ENCODE peak calls at places on chromosome 12, in six cellular contexts. One of them, this sample, is unnamed.

GRCh38 chr12:9951026-9951652 is 19.0 kb upstream of the CLEC2A start:
- DNase-seq in lung: no peak
- DNase-seq in heart right ventricle: no peak
- DNase-seq in neural progenitor cell: no peak
- DNase-seq in uterus: no peak
- DNase-seq in brain microvascular endothelial cell: no peak
- DNase-seq in this sample: no peak

GRCh38 chr12:45989857-45990467 is 412 bp downstream of the SCAF11 start:
- DNase-seq in uterus: peak; percentile 58
- DNase-seq in lung: no peak
- DNase-seq in brain microvascular endothelial cell: peak; percentile 33
- DNase-seq in heart right ventricle: peak; percentile 77
- DNase-seq in neural progenitor cell: peak; percentile 72
- DNase-seq in this sample: peak; percentile 86

GRCh38 chr12:89352492-89353187 is at the start of gene DUSP6:
- DNase-seq in uterus: peak; percentile 81
- DNase-seq in neural progenitor cell: peak; percentile 98
- DNase-seq in brain microvascular endothelial cell: peak; percentile 99
- DNase-seq in heart right ventricle: peak; percentile 90
- DNase-seq in lung: peak; percentile 98
- DNase-seq in this sample: peak; percentile 95

GRCh38 chr12:130977046-130977758 is 23.5 kb downstream of the ADGRD1 start:
- DNase-seq in heart right ventricle: no peak
- DNase-seq in lung: no peak
- DNase-seq in brain microvascular endothelial cell: no peak
- DNase-seq in neural progenitor cell: no peak
- DNase-seq in uterus: no peak
- DNase-seq in this sample: no peak

GRCh38 chr12:34399631-34400422 is 377.5 kb downstream of the ALG10 start:
- DNase-seq in uterus: peak; percentile 10
- DNase-seq in brain microvascular endothelial cell: no peak
- DNase-seq in neural progenitor cell: no peak
- DNase-seq in lung: peak; percentile 16
- DNase-seq in heart right ventricle: peak; percentile 2
- DNase-seq in this sample: peak; percentile 3

GRCh38 chr12:118404876-118405521 is 28.6 kb downstream of the SUDS3 start:
- DNase-seq in lung: peak; percentile 41
- DNase-seq in heart right ventricle: no peak
- DNase-seq in neural progenitor cell: peak; percentile 82
- DNase-seq in uterus: peak; percentile 21
- DNase-seq in brain microvascular endothelial cell: peak; percentile 78
- DNase-seq in this sample: peak; percentile 61

GRCh38 chr12:91098942-91099341 is 12.4 kb downstream of the LUM start:
- DNase-seq in brain microvascular endothelial cell: peak; percentile 91
- DNase-seq in neural progenitor cell: no peak
- DNase-seq in lung: no peak
- DNase-seq in heart right ventricle: no peak
- DNase-seq in uterus: peak; percentile 39
- DNase-seq in this sample: no peak

GRCh38 chr12:131536337-131536736 is 174.6 kb upstream of the SFSWAP start:
- DNase-seq in uterus: no peak
- DNase-seq in heart right ventricle: no peak
- DNase-seq in neural progenitor cell: no peak
- DNase-seq in brain microvascular endothelial cell: no peak
- DNase-seq in lung: no peak
- DNase-seq in this sample: no peak

GRCh38 chr12:60995256-60995825 is 1264.9 kb upstream of the USP15 start:
- DNase-seq in uterus: no peak
- DNase-seq in lung: no peak
- DNase-seq in brain microvascular endothelial cell: no peak
- DNase-seq in heart right ventricle: no peak
- DNase-seq in neural progenitor cell: no peak
- DNase-seq in this sample: no peak

GRCh38 chr12:107264667-107265066 is 171.3 kb upstream of the CRY1 start:
- DNase-seq in neural progenitor cell: no peak
- DNase-seq in brain microvascular endothelial cell: no peak
- DNase-seq in uterus: no peak
- DNase-seq in heart right ventricle: no peak
- DNase-seq in lung: no peak
- DNase-seq in this sample: no peak

GRCh38 chr12:27064397-27065342 is 17.7 kb downstream of the C12orf71 start:
- DNase-seq in uterus: no peak
- DNase-seq in brain microvascular endothelial cell: no peak
- DNase-seq in heart right ventricle: no peak
- DNase-seq in neural progenitor cell: no peak
- DNase-seq in lung: no peak
- DNase-seq in this sample: no peak

GRCh38 chr12:79250955-79251354 is 386.4 kb downstream of the SYT1 start:
- DNase-seq in uterus: no peak
- DNase-seq in neural progenitor cell: no peak
- DNase-seq in heart right ventricle: no peak
- DNase-seq in lung: no peak
- DNase-seq in brain microvascular endothelial cell: no peak
- DNase-seq in this sample: no peak

GRCh38 chr12:5376591-5377207 is 55.2 kb upstream of the NTF3 start:
- DNase-seq in lung: no peak
- DNase-seq in uterus: no peak
- DNase-seq in heart right ventricle: no peak
- DNase-seq in neural progenitor cell: no peak
- DNase-seq in brain microvascular endothelial cell: no peak
- DNase-seq in this sample: no peak

GRCh38 chr12:110280784-110281548 is at the start of gene ATP2A2:
- DNase-seq in neural progenitor cell: peak; percentile 97
- DNase-seq in uterus: peak; percentile 90
- DNase-seq in lung: peak; percentile 88
- DNase-seq in brain microvascular endothelial cell: peak; percentile 76
- DNase-seq in heart right ventricle: peak; percentile 92
- DNase-seq in this sample: peak; percentile 86

GRCh38 chr12:110281549-110282342 is 699 bp downstream of the ATP2A2 start:
- DNase-seq in neural progenitor cell: no peak
- DNase-seq in uterus: peak; percentile 47
- DNase-seq in heart right ventricle: peak; percentile 55
- DNase-seq in brain microvascular endothelial cell: no peak
- DNase-seq in lung: peak; percentile 43
- DNase-seq in this sample: no peak

GRCh38 chr12:110282343-110282860 is 1.4 kb downstream of the ATP2A2 start:
- DNase-seq in lung: no peak
- DNase-seq in brain microvascular endothelial cell: no peak
- DNase-seq in uterus: no peak
- DNase-seq in heart right ventricle: no peak
- DNase-seq in neural progenitor cell: no peak
- DNase-seq in this sample: no peak

GRCh38 chr12:110284597-110284996 is 3.5 kb downstream of the ATP2A2 start:
- DNase-seq in neural progenitor cell: no peak
- DNase-seq in heart right ventricle: no peak
- DNase-seq in brain microvascular endothelial cell: no peak
- DNase-seq in lung: no peak
- DNase-seq in uterus: no peak
- DNase-seq in this sample: no peak

DNA sequence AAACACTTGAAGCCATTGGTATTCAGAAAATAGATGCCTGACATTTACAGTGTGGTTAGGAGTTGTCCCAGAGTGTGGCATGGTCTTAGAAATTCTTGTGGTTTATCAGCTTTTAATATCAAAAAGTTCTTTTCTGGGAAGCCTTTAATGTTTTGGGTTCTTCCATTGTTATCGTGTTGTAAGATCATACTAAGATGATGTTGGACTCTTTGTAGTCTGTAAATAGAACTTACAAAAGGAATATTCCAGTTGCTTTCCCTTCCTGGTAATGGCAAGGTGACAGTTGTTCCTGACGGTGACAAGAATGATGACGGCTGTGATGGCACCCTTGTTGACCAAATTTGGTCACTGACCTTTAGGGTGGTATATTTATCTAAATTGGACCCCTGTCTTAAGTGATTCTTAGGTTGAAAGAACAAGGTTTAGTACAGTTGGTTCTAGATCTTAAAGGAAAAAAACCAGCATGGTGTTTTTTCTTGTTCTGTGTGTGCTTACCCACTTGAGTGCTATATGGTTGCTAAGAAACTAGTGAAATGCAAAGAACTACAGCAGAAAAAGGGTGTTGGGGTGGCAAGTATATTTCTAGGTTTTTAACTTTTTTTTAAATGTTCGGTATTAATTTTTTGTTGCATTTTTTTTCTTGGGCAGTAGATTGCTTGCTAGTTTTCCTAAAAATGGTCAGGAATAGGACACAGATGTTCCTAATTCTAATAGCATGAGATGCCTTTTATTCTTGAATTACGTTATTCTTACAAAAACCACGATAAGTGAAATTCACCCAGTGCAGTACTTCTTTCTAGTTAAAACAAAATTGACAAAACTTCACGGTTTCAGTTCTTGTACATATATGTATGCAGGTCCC is 2.1 kb downstream of the ATP2A2 start:
- DNase-seq in heart right ventricle: no peak
- DNase-seq in lung: no peak
- DNase-seq in uterus: no peak
- DNase-seq in brain microvascular endothelial cell: no peak
- DNase-seq in neural progenitor cell: no peak
- DNase-seq in this sample: no peak
- H3K36me3 ChIP-seq in heart right ventricle: peaks cover 50% of the 10 kb centered on the region
- H3K36me3 ChIP-seq in lung: no peaks in the 10 kb centered on the region
- H3K36me3 ChIP-seq in uterus: no peaks in the 10 kb centered on the region
- H3K36me3 ChIP-seq in brain microvascular endothelial cell: peaks cover 33% of the 10 kb centered on the region
- H3K36me3 ChIP-seq in neural progenitor cell: peaks cover 13% of the 10 kb centered on the region
- H3K36me3 ChIP-seq in this sample: no peaks in the 10 kb centered on the region

DNA sequence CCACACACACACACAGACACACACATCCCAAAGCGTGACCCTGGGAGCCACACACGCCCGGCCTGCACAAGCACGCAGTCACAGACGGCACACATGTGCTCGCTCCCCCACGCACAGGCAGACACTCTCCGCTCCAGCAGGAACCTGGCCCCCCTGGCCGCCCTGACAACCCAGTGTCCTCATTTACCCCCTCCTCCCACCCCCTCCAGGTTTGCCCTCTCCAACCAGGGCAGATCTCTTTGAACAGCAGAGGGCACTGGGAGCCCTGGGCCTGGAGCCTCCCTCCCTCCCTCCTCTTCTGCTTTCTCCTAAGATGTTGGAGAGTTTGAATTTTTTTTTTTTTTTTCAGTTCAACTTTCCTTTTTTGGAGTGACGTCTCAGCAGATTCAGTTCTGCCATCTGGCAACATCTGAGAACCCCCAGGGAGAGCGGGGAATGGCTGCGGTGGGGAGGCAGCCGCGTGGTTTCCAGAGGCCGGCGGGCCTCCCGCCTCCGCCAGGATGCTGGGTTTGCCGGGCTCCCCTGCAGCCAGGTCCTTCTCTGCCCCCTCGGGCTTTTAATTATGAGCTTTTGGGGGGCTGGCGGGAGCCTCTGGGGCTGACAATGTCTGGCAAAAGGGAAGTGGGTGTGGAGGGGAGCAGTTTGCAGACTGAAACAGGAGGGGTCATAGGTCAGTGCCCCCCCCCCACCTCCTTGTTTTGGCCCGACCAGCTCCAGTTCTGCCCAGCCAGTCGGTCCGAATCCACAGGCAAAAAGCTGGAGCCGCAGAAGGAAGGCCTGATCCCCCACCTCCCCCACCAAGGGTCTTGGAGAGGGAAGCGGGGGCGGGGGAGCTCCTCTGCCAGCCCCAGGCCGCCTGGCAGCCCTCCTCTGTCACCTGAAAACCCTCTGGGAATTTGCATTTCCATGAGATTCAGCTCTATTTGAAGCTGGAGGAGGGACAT is 1.3 kb upstream of the NCOR2 start:
- DNase-seq in brain microvascular endothelial cell: peak; percentile 84
- DNase-seq in lung: peak; percentile 70
- DNase-seq in uterus: peak; percentile 87
- DNase-seq in heart right ventricle: peak; percentile 78
- DNase-seq in neural progenitor cell: peak; percentile 64
- DNase-seq in this sample: no peak
- TF ChIP-seq CTCF in brain microvascular endothelial cell: peak; percentile 76
- TF ChIP-seq CTCF in lung: peak; percentile 20
- TF ChIP-seq CTCF in uterus: peak; percentile 52
- TF ChIP-seq CTCF in heart right ventricle: peak; percentile 23
- TF ChIP-seq CTCF in neural progenitor cell: peak; percentile 42
- TF ChIP-seq CTCF in this sample: no peak

DNA sequence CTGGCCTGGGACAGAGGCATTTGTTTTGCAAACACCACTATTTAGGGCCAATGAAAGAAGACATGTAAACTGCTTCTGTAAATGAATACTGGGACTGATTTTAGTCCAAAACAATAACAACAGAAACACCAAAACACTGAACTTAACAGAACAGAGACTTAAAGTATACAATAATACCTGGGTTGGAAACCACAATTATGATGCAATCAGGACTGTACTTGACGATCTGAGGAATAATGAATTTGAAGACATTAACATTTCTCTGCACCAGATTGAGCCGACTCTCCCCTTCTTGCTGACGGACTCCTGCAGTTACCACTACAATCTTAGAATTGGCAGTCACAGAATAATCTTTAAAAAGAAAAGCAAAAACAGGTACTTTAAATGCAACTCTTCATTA is 13.9 kb downstream of the LDHB start:
- DNase-seq in heart right ventricle: no peak
- DNase-seq in brain microvascular endothelial cell: no peak
- DNase-seq in uterus: no peak
- DNase-seq in lung: no peak
- DNase-seq in neural progenitor cell: no peak
- DNase-seq in this sample: no peak
- H3K36me3 ChIP-seq in heart right ventricle: peaks cover 86% of the 10 kb centered on the region
- H3K36me3 ChIP-seq in brain microvascular endothelial cell: peaks cover 46% of the 10 kb centered on the region
- H3K36me3 ChIP-seq in uterus: no peaks in the 10 kb centered on the region
- H3K36me3 ChIP-seq in lung: peaks cover 12% of the 10 kb centered on the region
- H3K36me3 ChIP-seq in neural progenitor cell: peaks cover 81% of the 10 kb centered on the region
- H3K36me3 ChIP-seq in this sample: peaks cover 32% of the 10 kb centered on the region

GRCh38 chr12:92718483-92718985 is 15.7 kb downstream of the PLEKHG7 start:
- DNase-seq in uterus: no peak
- DNase-seq in neural progenitor cell: no peak
- DNase-seq in brain microvascular endothelial cell: no peak
- DNase-seq in heart right ventricle: no peak
- DNase-seq in lung: no peak
- DNase-seq in this sample: no peak

GRCh38 chr12:92715625-92716024 is 12.8 kb downstream of the PLEKHG7 start:
- DNase-seq in neural progenitor cell: no peak
- DNase-seq in lung: no peak
- DNase-seq in heart right ventricle: no peak
- DNase-seq in uterus: no peak
- DNase-seq in brain microvascular endothelial cell: no peak
- DNase-seq in this sample: no peak

GRCh38 chr12:92721130-92721529 is 18.3 kb downstream of the PLEKHG7 start:
- DNase-seq in lung: no peak
- DNase-seq in neural progenitor cell: no peak
- DNase-seq in brain microvascular endothelial cell: peak; percentile 65
- DNase-seq in heart right ventricle: no peak
- DNase-seq in uterus: no peak
- DNase-seq in this sample: no peak

GRCh38 chr12:92719674-92720073 is 16.9 kb downstream of the PLEKHG7 start:
- DNase-seq in lung: no peak
- DNase-seq in heart right ventricle: no peak
- DNase-seq in neural progenitor cell: no peak
- DNase-seq in brain microvascular endothelial cell: peak; percentile 43
- DNase-seq in uterus: no peak
- DNase-seq in this sample: no peak

DNA sequence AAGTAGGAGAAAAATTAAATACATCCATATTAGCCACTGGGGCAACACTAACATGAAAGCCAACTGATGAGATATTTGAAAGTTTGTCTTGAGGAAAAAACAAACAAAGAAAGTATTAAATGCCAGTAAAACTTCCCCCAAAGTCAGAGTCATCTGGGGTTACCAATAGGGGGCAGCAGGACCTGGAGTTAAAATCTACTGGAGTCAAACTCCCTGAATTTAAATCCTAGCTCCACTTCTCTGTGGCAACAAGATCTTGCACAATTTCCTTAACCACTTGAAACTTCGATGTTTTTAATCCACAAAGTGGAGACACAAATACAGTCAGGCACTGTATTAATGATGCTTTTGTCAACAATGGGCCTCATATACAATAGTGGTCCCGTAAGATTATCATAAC is 14.4 kb downstream of the PLEKHG7 start:
- DNase-seq in brain microvascular endothelial cell: peak; percentile 19
- DNase-seq in lung: no peak
- DNase-seq in neural progenitor cell: peak; percentile 23
- DNase-seq in uterus: no peak
- DNase-seq in heart right ventricle: no peak
- DNase-seq in this sample: no peak
- TF ChIP-seq CTCF in brain microvascular endothelial cell: peak; percentile 64
- TF ChIP-seq CTCF in lung: no peak
- TF ChIP-seq CTCF in neural progenitor cell: peak; percentile 62
- TF ChIP-seq CTCF in uterus: no peak
- TF ChIP-seq CTCF in heart right ventricle: no peak
- TF ChIP-seq CTCF in this sample: no peak